ENCODE peak calls at places on chromosomes 2 and 18, in nine cellular contexts. E is lung, L is MCF 10A, O is fibroblast of villous mesenchyme, X is mesothelial cell of epicardium, F is AG04450, C is WERI-Rb-1, Y is colonic mucosa, H is AG09309. M is an unnamed sample.

GRCh38 chr2:128438586-128438985 is 119.9 kb upstream of the HS6ST1 start:
- DNase-seq in E (peak), L (no peak), O (no peak), X (peak), F (no peak), C (no peak), Y (peak), H (no peak), M (no peak)

GRCh38 chr18:48034651-48035555 is 104.4 kb upstream of the SMAD2 start:
- DNase-seq in E (no peak), L (no peak), O (no peak), X (peak), F (no peak), C (no peak), Y (no peak), H (no peak), M (no peak)

GRCh38 chr18:5542393-5543035 is 1.3 kb downstream of the EPB41L3 start:
- DNase-seq in E (no peak), L (no peak), O (no peak), X (no peak), F (no peak), C (peak), Y (peak), H (no peak), M (no peak)

GRCh38 chr18:34631071-34631470 is 79.0 kb upstream of the DTNA start:
- DNase-seq in E (no peak), L (no peak), O (no peak), X (no peak), F (no peak), C (no peak), Y (no peak), H (no peak), M (no peak)

GRCh38 chr2:198968585-198968984 is 489.2 kb downstream of the SATB2 start:
- DNase-seq in E (no peak), L (no peak), O (no peak), X (no peak), F (no peak), C (no peak), Y (peak), H (no peak), M (no peak)

GRCh38 chr2:114442545-114442944 is at the start of gene DPP10:
- DNase-seq in E (no peak), L (peak), O (no peak), X (peak), F (no peak), C (no peak), Y (peak), H (no peak), M (no peak)

GRCh38 chr18:45828917-45829811 is 3.7 kb downstream of the SIGLEC15 start:
- DNase-seq in E (peak), L (no peak), O (peak), X (no peak), F (no peak), C (no peak), Y (no peak), H (no peak), M (no peak)

GRCh38 chr2:147689510-147689909 is 155.3 kb upstream of the ACVR2A start:
- DNase-seq in E (no peak), L (no peak), O (no peak), X (no peak), F (no peak), C (no peak), Y (no peak), H (no peak), M (no peak)

GRCh38 chr2:176577054-176577453 is 307.8 kb downstream of the MTX2 start:
- DNase-seq in E (no peak), L (no peak), O (no peak), X (no peak), F (no peak), C (no peak), Y (no peak), H (no peak), M (no peak)

GRCh38 chr18:57630002-57630758 is 8.5 kb upstream of the NARS1 start:
- DNase-seq in E (peak), L (peak), O (peak), X (peak), F (peak), C (peak), Y (peak), H (peak), M (peak)

GRCh38 chr2:199940373-199940772 is 14.9 kb downstream of the TYW5 start:
- DNase-seq in E (no peak), L (peak), O (peak), X (no peak), F (no peak), C (no peak), Y (no peak), H (no peak), M (no peak)

GRCh38 chr2:119249855-119250775 is 26.5 kb downstream of the STEAP3 start:
- DNase-seq in E (no peak), L (no peak), O (no peak), X (no peak), F (no peak), C (no peak), Y (no peak), H (no peak), M (no peak)

GRCh38 chr2:146651361-146651760 is 1193.5 kb upstream of the ACVR2A start:
- DNase-seq in E (no peak), L (no peak), O (no peak), X (no peak), F (no peak), C (no peak), Y (no peak), H (no peak), M (no peak)

GRCh38 chr2:63008838-63009237 is 41.8 kb upstream of the OTX1 start:
- DNase-seq in E (no peak), L (no peak), O (no peak), X (no peak), F (no peak), C (no peak), Y (no peak), H (no peak), M (no peak)

GRCh38 chr2:137228566-137228965 is 463.2 kb downstream of the THSD7B start:
- DNase-seq in E (no peak), L (peak), O (peak), X (no peak), F (no peak), C (no peak), Y (no peak), H (no peak), M (peak)

GRCh38 chr2:111168528-111168929 is 47.8 kb downstream of the BCL2L11 start:
- DNase-seq in E (no peak), L (peak), O (peak), X (no peak), F (peak), C (no peak), Y (peak), H (peak), M (peak)

GRCh38 chr2:172440795-172441194 is 13.4 kb downstream of the ITGA6 start:
- DNase-seq in E (no peak), L (no peak), O (no peak), X (no peak), F (no peak), C (no peak), Y (no peak), H (no peak), M (no peak)

GRCh38 chr2:128549646-128550260 is 231.1 kb upstream of the HS6ST1 start:
- DNase-seq in E (no peak), L (no peak), O (peak), X (no peak), F (no peak), C (no peak), Y (no peak), H (no peak), M (no peak)

GRCh38 chr2:15298769-15299168 is 262.4 kb downstream of the NBAS start:
- DNase-seq in E (no peak), L (peak), O (peak), X (no peak), F (peak), C (no peak), Y (no peak), H (no peak), M (no peak)

GRCh38 chr2:199160677-199161465 is 296.9 kb downstream of the SATB2 start:
- DNase-seq in E (no peak), L (peak), O (peak), X (no peak), F (peak), C (no peak), Y (no peak), H (peak), M (peak)

GRCh38 chr2:84495539-84496146 is 20.7 kb upstream of the DNAH6 start:
- DNase-seq in E (peak), L (peak), O (peak), X (no peak), F (peak), C (peak), Y (peak), H (peak), M (peak)

GRCh38 chr2:31231571-31232287 is 2.2 kb upstream of the EHD3 start:
- DNase-seq in E (no peak), L (no peak), O (no peak), X (no peak), F (no peak), C (peak), Y (peak), H (no peak), M (no peak)

GRCh38 chr2:31227711-31228125 is 6.2 kb upstream of the EHD3 start:
- DNase-seq in E (no peak), L (no peak), O (no peak), X (no peak), F (peak), C (no peak), Y (no peak), H (no peak), M (no peak)

GRCh38 chr2:31228717-31229116 is 5.2 kb upstream of the EHD3 start:
- DNase-seq in E (no peak), L (no peak), O (no peak), X (no peak), F (no peak), C (no peak), Y (no peak), H (no peak), M (no peak)

GRCh38 chr2:31230751-31231150 is 3.2 kb upstream of the EHD3 start:
- DNase-seq in E (no peak), L (no peak), O (no peak), X (no peak), F (no peak), C (no peak), Y (no peak), H (no peak), M (no peak)

GRCh38 chr2:31227110-31227509 is 6.8 kb upstream of the EHD3 start:
- DNase-seq in E (no peak), L (no peak), O (no peak), X (no peak), F (no peak), C (no peak), Y (no peak), H (no peak), M (no peak)
- TF ChIP-seq CTCF in E (no peak), L (no peak), O (no peak), X (no peak), F (no peak), C (no peak), Y (no peak), H (no peak), M (no peak)

GRCh38 chr2:193966590-193966989 is 1690.4 kb upstream of the SLC39A10 start:
- DNase-seq in E (no peak), L (peak), O (peak), X (no peak), F (peak), C (no peak), Y (no peak), H (peak), M (no peak)

GRCh38 chr2:193965263-193965662 is 1691.8 kb upstream of the SLC39A10 start:
- DNase-seq in E (no peak), L (no peak), O (no peak), X (no peak), F (no peak), C (peak), Y (no peak), H (no peak), M (no peak)

GRCh38 chr2:193963472-193964119 is 1693.4 kb upstream of the SLC39A10 start:
- DNase-seq in E (no peak), L (peak), O (peak), X (no peak), F (no peak), C (peak), Y (no peak), H (no peak), M (no peak)
- TF ChIP-seq CTCF in E (no peak), L (peak), O (peak), X (peak), F (peak), C (peak), Y (no peak), H (peak), M (peak)

DNA sequence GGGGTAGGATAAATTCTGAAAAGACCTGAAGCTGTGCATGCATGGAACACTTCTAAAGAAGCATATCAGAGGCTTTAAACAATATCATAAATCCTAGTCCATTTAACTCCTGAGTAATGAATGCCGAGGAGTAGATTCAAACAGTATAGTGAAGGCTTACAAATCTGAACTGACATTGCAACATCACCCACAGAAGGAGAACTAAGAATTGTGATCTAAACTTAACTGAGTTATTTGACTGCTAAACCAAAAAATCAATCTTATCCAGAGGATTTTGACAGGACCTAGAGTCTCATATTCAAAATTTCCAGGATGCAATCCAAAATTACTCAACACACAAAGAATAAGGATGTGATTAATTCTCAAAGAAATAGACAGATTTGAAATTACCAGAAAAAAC is 181.0 kb downstream of the SLC39A10 start:
- DNase-seq in E (no peak), L (no peak), O (no peak), X (no peak), F (no peak), C (no peak), Y (no peak), H (peak), M (no peak)
- TF ChIP-seq CTCF in E (no peak), L (no peak), O (no peak), X (no peak), F (no peak), C (no peak), Y (no peak), H (no peak), M (no peak)

DNA sequence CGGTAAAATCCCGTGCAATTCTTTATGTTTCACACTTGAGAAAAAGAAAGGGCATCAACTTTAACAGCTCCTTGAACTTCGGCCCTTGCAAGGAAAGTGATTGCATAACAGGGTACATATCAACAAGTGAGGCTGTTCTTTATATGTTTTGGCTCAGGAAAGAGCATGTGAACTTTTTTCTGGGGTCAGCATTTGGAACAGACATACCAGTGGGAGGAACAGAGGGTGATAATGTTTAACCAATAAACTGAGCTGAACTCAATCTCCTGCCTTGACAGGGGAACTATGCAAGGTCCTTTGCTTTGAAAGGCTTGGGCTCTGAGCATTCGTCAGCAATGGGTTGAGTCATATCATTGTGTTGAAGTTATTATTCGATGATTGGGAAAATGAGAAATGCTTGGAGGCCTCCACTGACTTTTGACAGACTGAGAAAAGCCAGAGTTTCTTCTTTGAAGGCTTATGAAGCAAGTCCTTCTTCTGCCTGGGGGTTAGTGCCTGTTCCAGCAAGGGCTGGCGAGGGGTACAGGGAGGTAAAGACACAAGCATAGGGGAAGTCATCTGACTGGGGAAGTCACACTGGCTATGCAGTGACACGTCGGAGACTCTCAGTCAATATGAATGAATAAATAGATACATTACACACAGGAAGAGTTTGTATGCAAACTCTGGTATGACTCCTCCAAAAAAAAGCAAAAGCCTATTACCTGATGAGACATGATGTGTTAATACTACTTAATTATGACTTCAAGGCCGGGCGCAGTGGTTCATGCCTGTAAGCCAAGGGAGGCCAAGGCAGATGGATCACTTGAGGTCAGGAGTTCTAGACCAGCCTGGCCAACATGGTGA is 57.2 kb downstream of the CYB5A start:
- DNase-seq in E (peak), L (peak), O (peak), X (no peak), F (no peak), C (no peak), Y (peak), H (peak), M (no peak)
- TF ChIP-seq CTCF in E (no peak), L (no peak), O (no peak), X (no peak), F (no peak), C (no peak), Y (no peak), H (no peak), M (no peak)

GRCh38 chr2:120525056-120526046 is 179.4 kb downstream of the INHBB start:
- DNase-seq in E (no peak), L (peak), O (no peak), X (no peak), F (no peak), C (no peak), Y (no peak), H (no peak), M (no peak)

GRCh38 chr2:120524174-120524573 is 178.2 kb downstream of the INHBB start:
- DNase-seq in E (no peak), L (no peak), O (no peak), X (no peak), F (no peak), C (no peak), Y (no peak), H (no peak), M (no peak)

GRCh38 chr2:120526047-120526562 is 180.2 kb downstream of the INHBB start:
- DNase-seq in E (no peak), L (no peak), O (no peak), X (no peak), F (no peak), C (no peak), Y (no peak), H (no peak), M (no peak)

GRCh38 chr2:120522151-120522751 is 176.3 kb downstream of the INHBB start:
- DNase-seq in E (no peak), L (no peak), O (peak), X (no peak), F (no peak), C (peak), Y (no peak), H (no peak), M (no peak)

GRCh38 chr2:120523766-120524165 is 177.8 kb downstream of the INHBB start:
- DNase-seq in E (no peak), L (no peak), O (no peak), X (no peak), F (no peak), C (no peak), Y (no peak), H (no peak), M (no peak)
- TF ChIP-seq CTCF in E (no peak), L (no peak), O (no peak), X (no peak), F (no peak), C (no peak), Y (no peak), H (no peak), M (no peak)

GRCh38 chr2:86442642-86443005 is 1.5 kb downstream of the KDM3A start:
- DNase-seq in E (peak), L (peak), O (peak), X (peak), F (peak), C (peak), Y (peak), H (peak), M (peak)
- TF ChIP-seq CTCF in E (no peak), L (no peak), O (no peak), X (no peak), F (no peak), C (no peak), Y (no peak), H (no peak), M (no peak)

GRCh38 chr2:159926695-159927094 is 128.7 kb upstream of the CD302 start:
- DNase-seq in E (no peak), L (no peak), O (no peak), X (no peak), F (no peak), C (no peak), Y (no peak), H (no peak), M (no peak)
- TF ChIP-seq CTCF in E (no peak), L (no peak), O (no peak), X (no peak), F (no peak), C (peak), Y (no peak), H (no peak), M (no peak)

GRCh38 chr18:76395609-76396008 is 99.4 kb downstream of the ZNF516 start:
- DNase-seq in E (no peak), L (no peak), O (no peak), X (no peak), F (no peak), C (no peak), Y (no peak), H (no peak), M (no peak)

GRCh38 chr18:76394780-76395476 is 100.1 kb downstream of the ZNF516 start:
- DNase-seq in E (no peak), L (peak), O (no peak), X (no peak), F (no peak), C (no peak), Y (no peak), H (no peak), M (no peak)

GRCh38 chr18:76398295-76398694 is 96.7 kb downstream of the ZNF516 start:
- DNase-seq in E (no peak), L (no peak), O (no peak), X (no peak), F (no peak), C (no peak), Y (no peak), H (no peak), M (no peak)

GRCh38 chr18:76397631-76398030 is 97.4 kb downstream of the ZNF516 start:
- DNase-seq in E (no peak), L (no peak), O (no peak), X (no peak), F (no peak), C (no peak), Y (no peak), H (no peak), M (no peak)

GRCh38 chr18:76396792-76397191 is 98.2 kb downstream of the ZNF516 start:
- DNase-seq in E (no peak), L (no peak), O (no peak), X (no peak), F (no peak), C (no peak), Y (no peak), H (no peak), M (no peak)
- TF ChIP-seq CTCF in E (no peak), L (no peak), O (no peak), X (no peak), F (no peak), C (no peak), Y (no peak), H (no peak), M (no peak)

M was measured in AG09319.